ENCODE peak calls at places on chromosomes 6 and 20, in ten cellular contexts. Z is adrenal gland; P is pancreas; I is colonic mucosa; G is brain microvascular endothelial cell; T is CD8-positive, alpha-beta T cell; D is endothelial cell of umbilical vein; L is transverse colon; B is lung; X is heart left ventricle. F is an unnamed sample.

GRCh38 chr6:15791401-15792137 is 128.7 kb upstream of the DTNBP1 start:
- DNase-seq in B (peak; percentile 28), D (peak; percentile 11), X (no peak), P (peak; percentile 17), G (no peak), T (no peak), I (peak; percentile 18), L (no peak), Z (no peak), F (peak; percentile 39)

GRCh38 chr6:63805808-63806572 is 170.4 kb downstream of the PHF3 start:
- DNase-seq in T (no peak), X (no peak), P (peak; percentile 49), G (peak; percentile 40), L (no peak), D (peak; percentile 84), B (no peak), I (no peak), Z (peak; percentile 10), F (no peak)

GRCh38 chr6:149317656-149318571 is at the start of gene TAB2:
- DNase-seq in P (peak; percentile 41), B (peak; percentile 32), I (peak; percentile 60), L (peak; percentile 44), X (peak; percentile 61), Z (no peak), D (peak; percentile 32), G (no peak), T (peak; percentile 75), F (peak; percentile 21)

GRCh38 chr6:73558624-73559398 is 38.0 kb upstream of the EEF1A1 start:
- DNase-seq in T (no peak), X (no peak), Z (no peak), D (no peak), L (no peak), P (no peak), G (no peak), B (no peak), I (no peak), F (no peak)

GRCh38 chr20:61628901-61629300 is 376.8 kb downstream of the CDH4 start:
- DNase-seq in T (no peak), G (no peak), D (no peak), I (no peak), Z (no peak), X (no peak), L (no peak), B (no peak), P (no peak), F (peak; percentile 63)

GRCh38 chr6:18302561-18303439 is 38.5 kb upstream of the DEK start:
- DNase-seq in D (peak; percentile 26), L (no peak), P (no peak), G (no peak), X (no peak), I (no peak), B (no peak), Z (no peak), T (no peak), F (no peak)

GRCh38 chr20:50083034-50083433 is 29.9 kb downstream of the UBE2V1 start:
- DNase-seq in I (no peak), Z (no peak), T (no peak), X (no peak), L (no peak), D (no peak), P (no peak), G (no peak), B (no peak), F (peak; percentile 31)

GRCh38 chr6:164897523-164898094 is 411.8 kb downstream of the C6orf118 start:
- DNase-seq in I (no peak), Z (no peak), D (no peak), G (no peak), L (no peak), P (no peak), T (no peak), B (no peak), X (no peak), F (no peak)

GRCh38 chr6:39389372-39389767 is 66.9 kb upstream of the KCNK16 start:
- DNase-seq in P (no peak), T (no peak), Z (no peak), G (peak; percentile 5), D (no peak), X (no peak), B (no peak), L (no peak), I (no peak), F (no peak)

GRCh38 chr20:20888273-20888656 is 175.8 kb upstream of the RALGAPA2 start:
- DNase-seq in I (no peak), Z (no peak), L (no peak), G (no peak), P (no peak), X (no peak), B (no peak), D (no peak), T (no peak), F (no peak)

GRCh38 chr6:63441266-63441956 is 121.6 kb upstream of the LGSN start:
- DNase-seq in L (no peak), G (no peak), Z (no peak), X (no peak), D (no peak), I (no peak), P (no peak), B (peak; percentile 52), T (no peak), F (no peak)

GRCh38 chr20:25039697-25040437 is 18.1 kb downstream of the ACSS1 start:
- DNase-seq in B (peak; percentile 88), X (peak; percentile 94), I (peak; percentile 90), L (peak; percentile 84), G (no peak), T (no peak), Z (peak; percentile 59), P (peak; percentile 93), D (peak; percentile 67), F (peak; percentile 61)
- H3K4me3 ChIP-seq in B (no peak overlapping the region), X (no peak overlapping the region), I (no peak overlapping the region), L (peak overlapping the region; percentile 2), G (no peak overlapping the region), T (no peak overlapping the region), Z (no peak overlapping the region), P (peak overlapping the region; percentile 6), D (no peak overlapping the region), F (no peak overlapping the region)

GRCh38 chr20:63829943-63830820 is 882 bp downstream of the ZBTB46 start:
- DNase-seq in T (no peak), Z (no peak), X (no peak), I (no peak), G (peak; percentile 12), P (no peak), B (no peak), L (no peak), D (peak; percentile 30), F (no peak)
- H3K27ac ChIP-seq in T (no peak overlapping the region), Z (peak overlapping the region; percentile 29), X (peak overlapping the region; percentile 89), I (no peak overlapping the region), G (no peak overlapping the region), P (no peak overlapping the region), B (peak overlapping the region; percentile 74), L (peak overlapping the region; percentile 74), D (no peak overlapping the region), F (peak overlapping the region; percentile 42)

GRCh38 chr6:28767133-28767532 is 156.7 kb downstream of the TRIM27 start:
- DNase-seq in T (no peak), B (no peak), Z (no peak), G (no peak), P (no peak), X (no peak), D (no peak), L (no peak), I (no peak), F (no peak)

GRCh38 chr6:28765978-28766351 is 157.8 kb downstream of the TRIM27 start:
- DNase-seq in T (no peak), D (no peak), B (no peak), P (no peak), L (no peak), I (no peak), Z (no peak), G (no peak), X (no peak), F (no peak)

GRCh38 chr6:28764761-28765282 is 159.0 kb downstream of the TRIM27 start:
- DNase-seq in L (no peak), P (no peak), I (no peak), G (no peak), D (no peak), X (no peak), Z (no peak), B (no peak), T (no peak), F (no peak)

GRCh38 chr6:28767691-28768090 is 156.1 kb downstream of the TRIM27 start:
- DNase-seq in X (no peak), D (no peak), G (no peak), T (no peak), Z (no peak), L (no peak), I (no peak), B (no peak), P (no peak), F (no peak)

GRCh38 chr6:28766426-28766825 is 157.4 kb downstream of the TRIM27 start:
- DNase-seq in B (no peak), P (no peak), L (no peak), Z (no peak), I (no peak), G (no peak), X (no peak), D (no peak), T (no peak), F (no peak)
- TF ChIP-seq CTCF in B (no peak), P (no peak), L (no peak), Z (no peak), I (no peak), G (no peak), X (no peak), D (no peak), T (no peak), F (no peak)

DNA sequence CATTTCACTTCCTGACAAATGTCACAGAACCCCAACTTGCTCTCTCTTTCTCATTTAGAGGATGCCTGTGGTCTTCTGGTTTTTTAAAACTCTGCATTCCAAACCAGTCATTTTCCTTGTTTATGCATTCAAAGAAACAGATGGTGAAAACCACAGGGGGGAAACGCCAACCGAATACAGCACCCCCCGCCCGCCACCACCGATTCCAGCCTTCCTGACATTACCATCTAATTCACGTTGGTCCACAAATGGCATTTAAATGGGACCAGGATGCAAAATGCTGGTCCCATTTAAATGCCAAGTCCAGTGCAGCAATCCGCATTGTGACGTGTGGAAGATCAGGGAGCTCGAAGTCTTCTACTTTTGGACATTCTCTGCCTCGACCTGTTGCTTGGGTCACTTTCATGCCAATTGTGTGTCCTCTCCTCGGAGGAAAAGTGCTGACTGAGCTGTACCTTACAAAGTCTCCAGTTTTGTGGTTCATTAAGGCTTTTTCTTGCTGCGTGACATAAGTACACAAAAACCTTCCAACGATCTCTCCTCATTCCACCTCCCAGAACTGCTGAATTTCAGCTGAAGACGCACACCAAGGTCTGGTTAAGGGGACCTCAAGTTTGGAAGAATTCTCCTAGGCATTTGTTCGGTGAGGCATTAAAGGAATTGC is 35.8 kb downstream of the NEDD9 start:
- DNase-seq in B (no peak), X (no peak), P (no peak), D (no peak), T (no peak), G (peak; percentile 79), I (no peak), L (no peak), Z (no peak), F (no peak)
- H3K4me3 ChIP-seq in B (no peak overlapping the region), X (no peak overlapping the region), P (no peak overlapping the region), D (no peak overlapping the region), T (no peak overlapping the region), G (peak overlapping the region; percentile 6), I (no peak overlapping the region), L (no peak overlapping the region), Z (no peak overlapping the region), F (no peak overlapping the region)

F was measured in dorsolateral prefrontal cortex.